ENCODE peak calls at places on chromosome 2, in six cellular contexts. One of them, this sample, is unnamed.
A peak's percentile ranks its signal among the peaks of the same experiment; 100 is the strongest.

GRCh38 chr2:96772903-96773675 is 12.4 kb downstream of the CNNM4 start:
- DNase-seq in gastrocnemius medialis: no peak
- DNase-seq in fibroblast of lung: no peak
- DNase-seq in uterus: no peak
- DNase-seq in pancreas: no peak
- DNase-seq in ascending aorta: no peak
- DNase-seq in this sample: no peak

GRCh38 chr2:26144953-26145680 is 27.8 kb upstream of the GAREM2 start:
- DNase-seq in gastrocnemius medialis: no peak
- DNase-seq in fibroblast of lung: peak; percentile 69
- DNase-seq in uterus: peak; percentile 40
- DNase-seq in pancreas: peak; percentile 68
- DNase-seq in ascending aorta: peak; percentile 68
- DNase-seq in this sample: peak; percentile 7

GRCh38 chr2:233556756-233557736 is 9.5 kb downstream of the USP40 start:
- DNase-seq in gastrocnemius medialis: no peak
- DNase-seq in fibroblast of lung: peak; percentile 63
- DNase-seq in uterus: no peak
- DNase-seq in pancreas: no peak
- DNase-seq in ascending aorta: no peak
- DNase-seq in this sample: peak; percentile 23

GRCh38 chr2:12675352-12675795 is 41.4 kb upstream of the TRIB2 start:
- DNase-seq in gastrocnemius medialis: no peak
- DNase-seq in fibroblast of lung: peak; percentile 28
- DNase-seq in uterus: no peak
- DNase-seq in pancreas: no peak
- DNase-seq in ascending aorta: no peak
- DNase-seq in this sample: no peak

GRCh38 chr2:45778720-45779171 is 127.3 kb downstream of the PRKCE start:
- DNase-seq in gastrocnemius medialis: peak; percentile 40
- DNase-seq in fibroblast of lung: peak; percentile 75
- DNase-seq in uterus: peak; percentile 76
- DNase-seq in pancreas: no peak
- DNase-seq in ascending aorta: peak; percentile 74
- DNase-seq in this sample: no peak

GRCh38 chr2:55097462-55098410 is 47.5 kb upstream of the RTN4 start:
- DNase-seq in gastrocnemius medialis: no peak
- DNase-seq in fibroblast of lung: peak; percentile 81
- DNase-seq in uterus: no peak
- DNase-seq in pancreas: no peak
- DNase-seq in ascending aorta: no peak
- DNase-seq in this sample: no peak

GRCh38 chr2:11773111-11773510 is 26.7 kb downstream of the LPIN1 start:
- DNase-seq in gastrocnemius medialis: no peak
- DNase-seq in fibroblast of lung: no peak
- DNase-seq in uterus: no peak
- DNase-seq in pancreas: no peak
- DNase-seq in ascending aorta: no peak
- DNase-seq in this sample: no peak

GRCh38 chr2:2564300-2565085 is 233.4 kb upstream of the MYT1L start:
- DNase-seq in gastrocnemius medialis: no peak
- DNase-seq in fibroblast of lung: no peak
- DNase-seq in uterus: no peak
- DNase-seq in pancreas: no peak
- DNase-seq in ascending aorta: no peak
- DNase-seq in this sample: no peak

GRCh38 chr2:3313845-3314375 is 63.7 kb downstream of the EIPR1 start:
- DNase-seq in gastrocnemius medialis: no peak
- DNase-seq in fibroblast of lung: peak; percentile 33
- DNase-seq in uterus: no peak
- DNase-seq in pancreas: no peak
- DNase-seq in ascending aorta: no peak
- DNase-seq in this sample: no peak

GRCh38 chr2:212364106-212364505 is 174.5 kb downstream of the ERBB4 start:
- DNase-seq in gastrocnemius medialis: no peak
- DNase-seq in fibroblast of lung: peak; percentile 18
- DNase-seq in uterus: no peak
- DNase-seq in pancreas: no peak
- DNase-seq in ascending aorta: no peak
- DNase-seq in this sample: no peak

GRCh38 chr2:173299764-173300163 is 54.9 kb upstream of the CDCA7 start:
- DNase-seq in gastrocnemius medialis: no peak
- DNase-seq in fibroblast of lung: no peak
- DNase-seq in uterus: no peak
- DNase-seq in pancreas: no peak
- DNase-seq in ascending aorta: no peak
- DNase-seq in this sample: no peak

GRCh38 chr2:146985753-146986152 is 859.1 kb upstream of the ACVR2A start:
- DNase-seq in gastrocnemius medialis: no peak
- DNase-seq in fibroblast of lung: no peak
- DNase-seq in uterus: no peak
- DNase-seq in pancreas: no peak
- DNase-seq in ascending aorta: no peak
- DNase-seq in this sample: no peak

GRCh38 chr2:72033636-72034035 is 114.0 kb downstream of the CYP26B1 start:
- DNase-seq in gastrocnemius medialis: no peak
- DNase-seq in fibroblast of lung: no peak
- DNase-seq in uterus: no peak
- DNase-seq in pancreas: no peak
- DNase-seq in ascending aorta: no peak
- DNase-seq in this sample: no peak

GRCh38 chr2:136019825-136020224 is 34.4 kb upstream of the DARS1 start:
- DNase-seq in gastrocnemius medialis: no peak
- DNase-seq in fibroblast of lung: no peak
- DNase-seq in uterus: no peak
- DNase-seq in pancreas: no peak
- DNase-seq in ascending aorta: no peak
- DNase-seq in this sample: no peak

GRCh38 chr2:190533968-190534309 is 583 bp downstream of the NEMP2 start:
- DNase-seq in gastrocnemius medialis: no peak
- DNase-seq in fibroblast of lung: peak; percentile 44
- DNase-seq in uterus: no peak
- DNase-seq in pancreas: no peak
- DNase-seq in ascending aorta: no peak
- DNase-seq in this sample: no peak

GRCh38 chr2:157056200-157056676 is 201.3 kb upstream of the GALNT5 start:
- DNase-seq in gastrocnemius medialis: no peak
- DNase-seq in fibroblast of lung: peak; percentile 96
- DNase-seq in uterus: no peak
- DNase-seq in pancreas: no peak
- DNase-seq in ascending aorta: no peak
- DNase-seq in this sample: peak; percentile 42

GRCh38 chr2:30684546-30684945 is 122.7 kb downstream of the CAPN13 start:
- DNase-seq in gastrocnemius medialis: no peak
- DNase-seq in fibroblast of lung: peak; percentile 74
- DNase-seq in uterus: no peak
- DNase-seq in pancreas: no peak
- DNase-seq in ascending aorta: no peak
- DNase-seq in this sample: no peak

GRCh38 chr2:189648846-189649529 is 12.3 kb upstream of the ASNSD1 start:
- DNase-seq in gastrocnemius medialis: no peak
- DNase-seq in fibroblast of lung: peak; percentile 30
- DNase-seq in uterus: no peak
- DNase-seq in pancreas: no peak
- DNase-seq in ascending aorta: no peak
- DNase-seq in this sample: peak; percentile 37

GRCh38 chr2:113173563-113174368 is at the start of gene PSD4:
- DNase-seq in gastrocnemius medialis: peak; percentile 23
- DNase-seq in fibroblast of lung: no peak
- DNase-seq in uterus: no peak
- DNase-seq in pancreas: no peak
- DNase-seq in ascending aorta: peak; percentile 80
- DNase-seq in this sample: no peak

GRCh38 chr2:52877703-52878102 is 889.9 kb upstream of the CHAC2 start:
- DNase-seq in gastrocnemius medialis: no peak
- DNase-seq in fibroblast of lung: peak; percentile 56
- DNase-seq in uterus: no peak
- DNase-seq in pancreas: no peak
- DNase-seq in ascending aorta: no peak
- DNase-seq in this sample: peak; percentile 46

GRCh38 chr2:221111739-221112138 is 460.4 kb downstream of the EPHA4 start:
- DNase-seq in gastrocnemius medialis: no peak
- DNase-seq in fibroblast of lung: no peak
- DNase-seq in uterus: no peak
- DNase-seq in pancreas: no peak
- DNase-seq in ascending aorta: no peak
- DNase-seq in this sample: no peak

GRCh38 chr2:206502729-206503128 is 59.4 kb downstream of the ADAM23 start:
- DNase-seq in gastrocnemius medialis: no peak
- DNase-seq in fibroblast of lung: no peak
- DNase-seq in uterus: no peak
- DNase-seq in pancreas: no peak
- DNase-seq in ascending aorta: no peak
- DNase-seq in this sample: no peak
- TF ChIP-seq CTCF in gastrocnemius medialis: no peak
- TF ChIP-seq CTCF in fibroblast of lung: no peak
- TF ChIP-seq CTCF in uterus: no peak
- TF ChIP-seq CTCF in pancreas: no peak
- TF ChIP-seq CTCF in ascending aorta: no peak
- TF ChIP-seq CTCF in this sample: no peak

DNA sequence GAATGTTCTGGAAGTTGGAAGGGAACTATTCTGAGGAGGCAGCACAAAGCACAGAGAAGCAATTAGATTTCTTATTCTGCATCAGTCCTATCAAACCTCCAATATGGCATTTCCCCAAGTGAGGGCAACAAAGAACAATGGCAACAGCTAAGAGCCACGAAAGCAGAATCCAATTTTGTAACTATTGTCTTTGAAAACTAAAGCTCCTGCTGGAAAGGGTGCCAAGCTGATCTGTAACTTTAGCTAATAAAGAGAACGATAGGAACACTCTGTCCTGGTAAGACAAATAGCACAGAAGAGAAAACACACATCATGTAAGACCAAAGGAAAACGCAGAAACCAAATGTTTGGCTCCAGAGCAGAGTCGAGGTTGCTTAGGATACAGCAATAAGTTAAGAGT is 160.6 kb downstream of the STK39 start:
- DNase-seq in gastrocnemius medialis: no peak
- DNase-seq in fibroblast of lung: no peak
- DNase-seq in uterus: no peak
- DNase-seq in pancreas: no peak
- DNase-seq in ascending aorta: no peak
- DNase-seq in this sample: no peak
- H3K27ac ChIP-seq in gastrocnemius medialis: no peak overlapping the region
- H3K27ac ChIP-seq in fibroblast of lung: no peak overlapping the region
- H3K27ac ChIP-seq in uterus: no peak overlapping the region
- H3K27ac ChIP-seq in pancreas: no peak overlapping the region
- H3K27ac ChIP-seq in ascending aorta: no peak overlapping the region
- H3K27ac ChIP-seq in this sample: no peak overlapping the region

GRCh38 chr2:222292738-222293134 is 6.1 kb downstream of the PAX3 start:
- DNase-seq in gastrocnemius medialis: no peak
- DNase-seq in fibroblast of lung: no peak
- DNase-seq in uterus: no peak
- DNase-seq in pancreas: no peak
- DNase-seq in ascending aorta: no peak
- DNase-seq in this sample: no peak
- H3K27me3 ChIP-seq in gastrocnemius medialis: peaks cover 85% of the 10 kb centered on the region
- H3K27me3 ChIP-seq in fibroblast of lung: peaks cover 71% of the 10 kb centered on the region
- H3K27me3 ChIP-seq in uterus: peaks cover 27% of the 10 kb centered on the region
- H3K27me3 ChIP-seq in pancreas: peaks cover 3% of the 10 kb centered on the region
- H3K27me3 ChIP-seq in ascending aorta: peaks cover 23% of the 10 kb centered on the region
- H3K27me3 ChIP-seq in this sample: peaks cover 78% of the 10 kb centered on the region

GRCh38 chr2:223594259-223594658 is 7.9 kb downstream of the SCG2 start:
- DNase-seq in gastrocnemius medialis: no peak
- DNase-seq in fibroblast of lung: no peak
- DNase-seq in uterus: no peak
- DNase-seq in pancreas: no peak
- DNase-seq in ascending aorta: no peak
- DNase-seq in this sample: no peak
- TF ChIP-seq CTCF in gastrocnemius medialis: no peak
- TF ChIP-seq CTCF in fibroblast of lung: no peak
- TF ChIP-seq CTCF in uterus: no peak
- TF ChIP-seq CTCF in pancreas: no peak
- TF ChIP-seq CTCF in ascending aorta: no peak
- TF ChIP-seq CTCF in this sample: no peak

DNA sequence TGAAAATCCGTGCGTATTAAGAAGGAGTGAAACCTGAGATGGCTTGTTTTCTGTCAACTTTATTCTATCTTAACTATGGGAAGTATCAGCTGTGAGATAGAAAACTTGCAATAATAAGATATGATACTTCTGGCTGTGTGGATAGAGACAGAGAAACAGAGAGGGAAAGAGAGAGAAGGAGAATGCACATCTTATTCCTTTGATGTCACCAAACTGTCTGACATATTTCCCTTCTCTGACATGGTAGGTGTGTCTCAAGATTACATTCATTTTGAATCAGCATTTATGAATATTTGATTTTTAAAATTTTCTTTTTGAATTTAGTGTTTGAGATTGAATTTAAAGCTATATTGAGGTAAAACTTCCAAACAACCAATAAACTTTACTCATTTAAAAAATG is 69.4 kb downstream of the CDC42EP3 start:
- DNase-seq in gastrocnemius medialis: no peak
- DNase-seq in fibroblast of lung: no peak
- DNase-seq in uterus: no peak
- DNase-seq in pancreas: no peak
- DNase-seq in ascending aorta: no peak
- DNase-seq in this sample: no peak
- H3K27ac ChIP-seq in gastrocnemius medialis: no peak overlapping the region
- H3K27ac ChIP-seq in fibroblast of lung: no peak overlapping the region
- H3K27ac ChIP-seq in uterus: peak overlapping the region; percentile 40
- H3K27ac ChIP-seq in pancreas: no peak overlapping the region
- H3K27ac ChIP-seq in ascending aorta: no peak overlapping the region
- H3K27ac ChIP-seq in this sample: no peak overlapping the region

This sample was measured in AG04450.